ENCODE peak calls at places on chromosomes 2 and 18, in eight cellular contexts. B is mammary epithelial cell, Y is RWPE1, R is neural crest cell, T is OCI-LY7, L is left ventricle myocardium inferior, G is fibroblast of mammary gland, C is Peyer's patch. K is an unnamed sample.

GRCh38 chr2:101550555-101550954 is 75.6 kb upstream of the RFX8 start:
- DNase-seq in T (no peak), L (no peak), R (no peak), B (no peak), G (no peak), C (no peak), Y (no peak), K (no peak)

GRCh38 chr2:180077295-180077906 is 70.3 kb upstream of the CWC22 start:
- DNase-seq in L (no peak), T (peak; percentile 17), G (peak; percentile 43), B (peak; percentile 6), Y (peak; percentile 27), R (no peak), C (no peak), K (no peak)

GRCh38 chr2:173657996-173658717 is 303.5 kb downstream of the CDCA7 start:
- DNase-seq in G (peak; percentile 96), B (peak; percentile 90), T (no peak), L (no peak), Y (peak; percentile 96), C (no peak), R (no peak), K (no peak)

GRCh38 chr2:208256192-208256782 is 1.4 kb upstream of the IDH1 start:
- DNase-seq in T (peak; percentile 58), R (no peak), B (no peak), C (no peak), G (no peak), Y (no peak), L (no peak), K (no peak)

GRCh38 chr18:58900015-58900649 is 35.5 kb downstream of the ZNF532 start:
- DNase-seq in G (peak; percentile 25), B (no peak), L (peak; percentile 56), Y (no peak), T (no peak), R (peak; percentile 25), C (no peak), K (no peak)

GRCh38 chr2:44983836-44984604 is 25.2 kb downstream of the SIX2 start:
- DNase-seq in R (no peak), T (no peak), C (no peak), G (no peak), B (no peak), Y (no peak), L (no peak), K (no peak)

GRCh38 chr2:227612546-227613271 is 1.9 kb downstream of the SCYGR3 start:
- DNase-seq in Y (no peak), T (no peak), G (no peak), B (no peak), R (no peak), L (no peak), C (no peak), K (no peak)

GRCh38 chr2:18432999-18433398 is 127.5 kb downstream of the RDH14 start:
- DNase-seq in G (no peak), Y (no peak), C (no peak), T (no peak), R (no peak), B (no peak), L (no peak), K (no peak)

GRCh38 chr2:63189026-63189425 is 138.4 kb downstream of the OTX1 start:
- DNase-seq in T (peak; percentile 47), C (no peak), B (peak; percentile 41), R (peak; percentile 23), L (no peak), Y (peak; percentile 36), G (peak; percentile 60), K (peak; percentile 34)

GRCh38 chr2:86645752-86646151 is 22.1 kb upstream of the RNF103 start:
- DNase-seq in B (no peak), R (no peak), Y (no peak), T (no peak), G (no peak), C (no peak), L (no peak), K (no peak)

GRCh38 chr2:189020179-189020578 is 46.0 kb downstream of the COL3A1 start:
- DNase-seq in B (no peak), G (no peak), C (no peak), Y (no peak), L (no peak), R (no peak), T (no peak), K (no peak)

GRCh38 chr2:118974103-118974911 is 32.3 kb downstream of the MARCO start:
- DNase-seq in C (no peak), T (no peak), L (no peak), B (peak; percentile 90), R (no peak), G (peak; percentile 97), Y (peak; percentile 83), K (peak; percentile 5)

GRCh38 chr2:240989451-240990265 is 8.8 kb upstream of the SNED1 start:
- DNase-seq in Y (no peak), B (no peak), L (no peak), C (peak; percentile 57), G (peak; percentile 40), R (peak; percentile 42), T (peak; percentile 62), K (no peak)

DNA sequence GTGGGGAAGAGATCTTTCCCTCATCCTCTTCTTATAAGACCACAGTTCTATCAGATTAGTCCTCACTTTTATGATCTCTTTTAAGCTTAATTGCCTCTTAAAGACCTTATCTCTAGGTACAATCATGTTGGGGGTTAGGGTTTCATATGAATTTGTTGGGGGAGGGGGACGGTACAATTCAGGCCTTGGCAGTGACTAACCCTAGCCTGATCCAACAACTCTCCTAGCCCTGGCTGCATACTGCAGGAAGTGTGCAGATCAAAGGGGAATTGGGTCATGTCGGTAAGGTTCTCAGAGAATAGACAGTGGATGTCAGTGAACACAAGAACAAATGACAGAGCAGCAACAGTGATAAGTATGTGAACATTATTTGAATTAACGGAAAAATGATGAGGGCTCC is 16.4 kb downstream of the CAPN13 start:
- DNase-seq in Y (no peak), C (no peak), R (no peak), L (no peak), B (no peak), T (no peak), G (no peak), K (no peak)
- TF ChIP-seq CTCF in Y (no peak), C (no peak), R (no peak), L (no peak), B (no peak), T (no peak), G (no peak), K (no peak)

GRCh38 chr2:235594041-235594440 is 100.2 kb downstream of the AGAP1 start:
- DNase-seq in G (peak; percentile 87), B (peak; percentile 48), C (no peak), T (peak; percentile 68), L (no peak), R (no peak), Y (peak; percentile 53), K (peak; percentile 49)
- TF ChIP-seq CTCF in G (peak; percentile 66), B (peak; percentile 62), C (peak; percentile 76), T (peak; percentile 88), L (peak; percentile 79), R (peak; percentile 92), Y (peak; percentile 68), K (peak; percentile 53)

DNA sequence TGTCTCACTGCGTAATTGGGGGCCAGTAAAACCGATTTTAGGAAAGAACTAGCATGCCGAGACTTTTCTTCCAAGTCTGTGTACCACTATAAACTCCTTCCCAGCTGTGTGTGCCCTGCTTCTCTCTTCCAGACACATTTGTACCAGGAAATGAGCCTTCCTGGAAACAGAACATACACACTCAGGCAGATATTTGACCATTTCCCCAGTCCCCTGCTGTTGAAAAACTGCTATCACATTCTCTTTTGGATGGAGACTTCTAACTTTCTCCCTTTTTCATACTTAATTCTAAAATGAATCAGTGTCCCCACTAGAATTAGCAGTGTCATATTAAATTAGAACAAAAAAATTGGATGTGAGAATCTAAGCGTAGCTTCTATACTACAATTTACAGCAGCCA is 20.2 kb downstream of the DSG4 start:
- DNase-seq in G (no peak), Y (no peak), C (no peak), L (no peak), B (no peak), T (no peak), R (no peak), K (no peak)
- TF ChIP-seq CTCF in G (no peak), Y (no peak), C (peak; percentile 48), L (peak; percentile 44), B (no peak), T (no peak), R (peak; percentile 25), K (no peak)

GRCh38 chr18:75173758-75174157 is 35.2 kb downstream of the PTGR3 start:
- DNase-seq in B (no peak), L (no peak), T (no peak), Y (no peak), R (no peak), C (no peak), G (no peak), K (no peak)

GRCh38 chr18:75173125-75173432 is 35.9 kb downstream of the PTGR3 start:
- DNase-seq in R (no peak), Y (no peak), G (peak; percentile 13), T (peak; percentile 55), C (no peak), L (no peak), B (no peak), K (peak; percentile 85)

GRCh38 chr18:75170022-75170789 is 38.7 kb downstream of the PTGR3 start:
- DNase-seq in B (no peak), R (no peak), C (no peak), G (no peak), L (peak; percentile 55), Y (no peak), T (no peak), K (no peak)

GRCh38 chr18:75170916-75171315 is 38.0 kb downstream of the PTGR3 start:
- DNase-seq in G (no peak), B (no peak), R (no peak), C (no peak), T (no peak), Y (no peak), L (no peak), K (no peak)

GRCh38 chr18:75172299-75173124 is 36.4 kb downstream of the PTGR3 start:
- DNase-seq in Y (no peak), L (no peak), R (no peak), G (no peak), T (no peak), C (no peak), B (no peak), K (no peak)
- TF ChIP-seq CTCF in Y (no peak), L (no peak), R (no peak), G (no peak), T (no peak), C (no peak), B (no peak), K (no peak)

DNA sequence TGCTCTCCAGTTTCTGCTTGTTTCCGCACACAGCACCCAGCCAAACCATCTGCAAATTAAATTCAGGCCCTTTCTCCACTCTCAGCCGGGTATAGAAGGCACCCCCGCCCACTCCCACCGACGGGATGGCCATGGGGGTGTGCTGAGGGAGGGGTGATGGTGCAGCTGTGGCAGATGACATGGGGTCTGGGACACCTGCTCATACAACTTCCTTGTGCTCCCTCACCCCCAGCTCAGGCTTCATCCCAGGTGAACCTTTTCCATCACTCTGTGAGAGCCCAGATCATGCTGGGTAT is 52.2 kb upstream of the ROCK2 start:
- DNase-seq in L (no peak), R (no peak), T (no peak), G (no peak), B (no peak), C (no peak), Y (no peak), K (no peak)
- TF ChIP-seq CTCF in L (no peak), R (no peak), T (no peak), G (no peak), B (no peak), C (no peak), Y (no peak), K (no peak)

K was measured in GM10248.